ENCODE peak calls at places on chromosomes 1 and 21, in six cellular contexts. One of them, this sample, is unnamed.

GRCh38 chr1:36091698-36092097 is 3.0 kb downstream of the ADPRS start:
- DNase-seq in BJ: no peak
- DNase-seq in astrocyte: no peak
- DNase-seq in heart right ventricle: no peak
- DNase-seq in AG04450: no peak
- DNase-seq in foreskin fibroblast: no peak
- DNase-seq in this sample: no peak

GRCh38 chr1:30659702-30660101 is 63.7 kb downstream of the MATN1 start:
- DNase-seq in BJ: no peak
- DNase-seq in astrocyte: no peak
- DNase-seq in heart right ventricle: no peak
- DNase-seq in AG04450: no peak
- DNase-seq in foreskin fibroblast: no peak
- DNase-seq in this sample: no peak

GRCh38 chr1:204080163-204080903 is 7.4 kb downstream of the SOX13 start:
- DNase-seq in BJ: no peak
- DNase-seq in astrocyte: peak
- DNase-seq in heart right ventricle: peak
- DNase-seq in AG04450: no peak
- DNase-seq in foreskin fibroblast: peak
- DNase-seq in this sample: peak

GRCh38 chr1:26696645-26697440 is 1.0 kb downstream of the ARID1A start:
- DNase-seq in BJ: no peak
- DNase-seq in astrocyte: no peak
- DNase-seq in heart right ventricle: peak
- DNase-seq in AG04450: no peak
- DNase-seq in foreskin fibroblast: no peak
- DNase-seq in this sample: no peak

GRCh38 chr1:152191260-152191659 is 32.2 kb upstream of the RPTN start:
- DNase-seq in BJ: no peak
- DNase-seq in astrocyte: no peak
- DNase-seq in heart right ventricle: no peak
- DNase-seq in AG04450: no peak
- DNase-seq in foreskin fibroblast: no peak
- DNase-seq in this sample: no peak

GRCh38 chr1:115170972-115171392 is 81.7 kb upstream of the TSPAN2 start:
- DNase-seq in BJ: no peak
- DNase-seq in astrocyte: peak
- DNase-seq in heart right ventricle: no peak
- DNase-seq in AG04450: no peak
- DNase-seq in foreskin fibroblast: no peak
- DNase-seq in this sample: peak

GRCh38 chr1:41122851-41123518 is 101.5 kb upstream of the SLFNL1 start:
- DNase-seq in BJ: no peak
- DNase-seq in astrocyte: peak
- DNase-seq in heart right ventricle: no peak
- DNase-seq in AG04450: peak
- DNase-seq in foreskin fibroblast: peak
- DNase-seq in this sample: peak

GRCh38 chr1:162141273-162142023 is 72.0 kb downstream of the NOS1AP start:
- DNase-seq in BJ: peak
- DNase-seq in astrocyte: peak
- DNase-seq in heart right ventricle: no peak
- DNase-seq in AG04450: no peak
- DNase-seq in foreskin fibroblast: peak
- DNase-seq in this sample: peak

DNA sequence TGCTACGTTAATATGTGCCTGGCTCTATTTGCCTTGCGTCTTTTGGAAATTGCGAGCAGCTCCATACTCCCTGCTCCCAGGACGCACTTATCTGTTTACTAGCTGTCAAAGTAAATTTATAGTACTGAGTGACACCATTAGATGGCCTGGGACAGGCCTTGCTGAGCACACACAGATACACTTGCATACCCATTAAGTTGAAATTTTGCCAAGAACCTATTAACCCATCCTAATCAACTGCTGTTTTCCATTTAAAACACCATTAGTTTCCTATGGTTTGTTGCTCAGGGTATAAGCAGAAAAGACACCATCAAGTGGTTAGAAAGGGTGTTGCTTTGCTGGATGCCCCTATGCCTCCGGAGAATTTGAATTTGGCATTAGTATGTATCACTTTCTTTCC is 187.3 kb downstream of the SLC44A5 start:
- DNase-seq in BJ: no peak
- DNase-seq in astrocyte: no peak
- DNase-seq in heart right ventricle: no peak
- DNase-seq in AG04450: no peak
- DNase-seq in foreskin fibroblast: no peak
- DNase-seq in this sample: no peak
- TF ChIP-seq CTCF in BJ: no peak
- TF ChIP-seq CTCF in astrocyte: no peak
- TF ChIP-seq CTCF in heart right ventricle: no peak
- TF ChIP-seq CTCF in AG04450: no peak
- TF ChIP-seq CTCF in foreskin fibroblast: no peak
- TF ChIP-seq CTCF in this sample: no peak

DNA sequence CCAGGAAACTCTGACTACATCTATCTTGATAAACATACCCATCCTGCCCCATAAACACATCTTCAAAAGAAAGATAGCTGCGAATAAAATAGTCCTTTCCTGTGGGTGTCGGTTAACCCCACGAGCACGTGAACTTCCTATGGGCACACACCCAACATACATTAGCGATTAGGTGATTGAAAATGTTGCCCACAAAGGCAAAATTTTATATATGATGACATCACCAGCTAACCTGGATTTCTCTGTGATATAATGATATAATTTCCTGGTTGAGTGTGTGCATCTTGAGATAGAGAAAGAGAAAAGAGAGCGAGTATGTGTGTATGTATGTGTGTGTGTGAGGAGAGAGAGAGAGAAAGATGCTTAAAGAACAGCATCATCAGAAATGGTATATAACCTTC is 296.1 kb downstream of the PTPRC start:
- DNase-seq in BJ: no peak
- DNase-seq in astrocyte: peak
- DNase-seq in heart right ventricle: no peak
- DNase-seq in AG04450: no peak
- DNase-seq in foreskin fibroblast: no peak
- DNase-seq in this sample: peak
- H3K4me3 ChIP-seq in BJ: peak
- H3K4me3 ChIP-seq in astrocyte: peak
- H3K4me3 ChIP-seq in heart right ventricle: peak
- H3K4me3 ChIP-seq in AG04450: peak
- H3K4me3 ChIP-seq in foreskin fibroblast: peak
- H3K4me3 ChIP-seq in this sample: peak

GRCh38 chr1:153832293-153832692 is 57.1 kb downstream of the SLC27A3 start:
- DNase-seq in BJ: no peak
- DNase-seq in astrocyte: no peak
- DNase-seq in heart right ventricle: no peak
- DNase-seq in AG04450: no peak
- DNase-seq in foreskin fibroblast: no peak
- DNase-seq in this sample: no peak

GRCh38 chr1:153833171-153833570 is 58.0 kb downstream of the SLC27A3 start:
- DNase-seq in BJ: no peak
- DNase-seq in astrocyte: no peak
- DNase-seq in heart right ventricle: no peak
- DNase-seq in AG04450: no peak
- DNase-seq in foreskin fibroblast: no peak
- DNase-seq in this sample: no peak

GRCh38 chr1:153827168-153827964 is 52.2 kb downstream of the SLC27A3 start:
- DNase-seq in BJ: no peak
- DNase-seq in astrocyte: no peak
- DNase-seq in heart right ventricle: no peak
- DNase-seq in AG04450: no peak
- DNase-seq in foreskin fibroblast: no peak
- DNase-seq in this sample: no peak
- TF ChIP-seq CTCF in BJ: no peak
- TF ChIP-seq CTCF in astrocyte: no peak
- TF ChIP-seq CTCF in heart right ventricle: no peak
- TF ChIP-seq CTCF in AG04450: no peak
- TF ChIP-seq CTCF in foreskin fibroblast: no peak
- TF ChIP-seq CTCF in this sample: no peak

GRCh38 chr21:46326110-46326703 is 2.3 kb downstream of the PCNT start:
- DNase-seq in BJ: no peak
- DNase-seq in astrocyte: no peak
- DNase-seq in heart right ventricle: no peak
- DNase-seq in AG04450: no peak
- DNase-seq in foreskin fibroblast: no peak
- DNase-seq in this sample: no peak
- H3K4me3 ChIP-seq in BJ: no peak
- H3K4me3 ChIP-seq in astrocyte: no peak
- H3K4me3 ChIP-seq in heart right ventricle: no peak
- H3K4me3 ChIP-seq in AG04450: no peak
- H3K4me3 ChIP-seq in foreskin fibroblast: no peak
- H3K4me3 ChIP-seq in this sample: no peak

GRCh38 chr1:167880570-167880969 is 33.4 kb downstream of the ADCY10 start:
- DNase-seq in BJ: no peak
- DNase-seq in astrocyte: peak
- DNase-seq in heart right ventricle: no peak
- DNase-seq in AG04450: no peak
- DNase-seq in foreskin fibroblast: no peak
- DNase-seq in this sample: no peak
- TF ChIP-seq CTCF in BJ: no peak
- TF ChIP-seq CTCF in astrocyte: no peak
- TF ChIP-seq CTCF in heart right ventricle: no peak
- TF ChIP-seq CTCF in AG04450: no peak
- TF ChIP-seq CTCF in foreskin fibroblast: no peak
- TF ChIP-seq CTCF in this sample: no peak

GRCh38 chr1:53982762-53983101 is 35.3 kb downstream of the LDLRAD1 start:
- DNase-seq in BJ: no peak
- DNase-seq in astrocyte: no peak
- DNase-seq in heart right ventricle: no peak
- DNase-seq in AG04450: no peak
- DNase-seq in foreskin fibroblast: no peak
- DNase-seq in this sample: no peak
- H3K4me3 ChIP-seq in BJ: peak
- H3K4me3 ChIP-seq in astrocyte: peak
- H3K4me3 ChIP-seq in heart right ventricle: peak
- H3K4me3 ChIP-seq in AG04450: peak
- H3K4me3 ChIP-seq in foreskin fibroblast: peak
- H3K4me3 ChIP-seq in this sample: peak